ENCODE peak calls at places on chromosomes 7 and 10, in eight cellular contexts. V, C, A, K, O, W, Z and D are unnamed samples.

GRCh38 chr10:43217563-43218205 is 49.2 kb downstream of the RASGEF1A start:
- DNase-seq in V (peak; percentile 11), C (no peak), A (no peak), K (no peak), O (no peak), W (no peak), Z (no peak), D (peak; percentile 27)

GRCh38 chr10:67837519-67838314 is at the start of gene DNAJC12:
- DNase-seq in V (no peak), C (no peak), A (peak; percentile 30), K (no peak), O (peak; percentile 65), W (no peak), Z (no peak), D (no peak)

GRCh38 chr7:100132697-100133137 is 6.0 kb downstream of the MBLAC1 start:
- DNase-seq in V (peak; percentile 66), C (peak; percentile 57), A (no peak), K (no peak), O (peak; percentile 89), W (peak; percentile 48), Z (no peak), D (peak; percentile 77)

GRCh38 chr10:130048081-130048480 is 62.5 kb downstream of the C10orf143 start:
- DNase-seq in V (no peak), C (no peak), A (no peak), K (no peak), O (no peak), W (no peak), Z (no peak), D (no peak)

GRCh38 chr7:1344421-1344820 is 111.7 kb downstream of the UNCX start:
- DNase-seq in V (peak; percentile 32), C (no peak), A (no peak), K (no peak), O (no peak), W (no peak), Z (no peak), D (no peak)

GRCh38 chr7:120180221-120180620 is 92.8 kb upstream of the KCND2 start:
- DNase-seq in V (no peak), C (no peak), A (no peak), K (no peak), O (no peak), W (no peak), Z (no peak), D (no peak)

GRCh38 chr10:77763453-77764430 is 126.1 kb upstream of the KCNMA1 start:
- DNase-seq in V (no peak), C (no peak), A (no peak), K (no peak), O (peak; percentile 16), W (no peak), Z (no peak), D (no peak)

GRCh38 chr10:50991496-50992355 is 82.6 kb upstream of the PRKG1 start:
- DNase-seq in V (peak; percentile 73), C (no peak), A (no peak), K (no peak), O (peak; percentile 55), W (no peak), Z (no peak), D (peak; percentile 34)

GRCh38 chr7:113831509-113831908 is 87.3 kb downstream of the PPP1R3A start:
- DNase-seq in V (no peak), C (no peak), A (no peak), K (no peak), O (peak; percentile 29), W (peak; percentile 46), Z (no peak), D (no peak)

GRCh38 chr10:38047666-38048065 is 37.2 kb downstream of the ZNF33A start:
- DNase-seq in V (no peak), C (no peak), A (no peak), K (no peak), O (no peak), W (no peak), Z (no peak), D (no peak)

GRCh38 chr7:37832194-37832593 is 16.2 kb upstream of the NME8 start:
- DNase-seq in V (peak; percentile 73), C (no peak), A (no peak), K (no peak), O (no peak), W (peak; percentile 46), Z (no peak), D (no peak)

GRCh38 chr10:98411768-98412167 is 3.2 kb downstream of the PYROXD2 start:
- DNase-seq in V (no peak), C (no peak), A (peak; percentile 39), K (no peak), O (no peak), W (no peak), Z (no peak), D (no peak)

GRCh38 chr7:29764227-29764626 is 42.1 kb upstream of the WIPF3 start:
- DNase-seq in V (no peak), C (no peak), A (no peak), K (no peak), O (peak; percentile 70), W (no peak), Z (no peak), D (no peak)

GRCh38 chr10:11178606-11179221 is 161.0 kb downstream of the CELF2 start:
- DNase-seq in V (peak; percentile 77), C (peak; percentile 76), A (no peak), K (peak; percentile 72), O (no peak), W (no peak), Z (peak; percentile 50), D (peak; percentile 28)

GRCh38 chr10:11179231-11180105 is 161.8 kb downstream of the CELF2 start:
- DNase-seq in V (no peak), C (no peak), A (no peak), K (no peak), O (no peak), W (no peak), Z (no peak), D (no peak)

GRCh38 chr10:11181996-11182395 is 164.3 kb downstream of the CELF2 start:
- DNase-seq in V (no peak), C (no peak), A (no peak), K (no peak), O (no peak), W (no peak), Z (no peak), D (no peak)

GRCh38 chr10:11177926-11178453 is 160.3 kb downstream of the CELF2 start:
- DNase-seq in V (peak; percentile 64), C (no peak), A (no peak), K (no peak), O (no peak), W (no peak), Z (no peak), D (peak; percentile 31)

DNA sequence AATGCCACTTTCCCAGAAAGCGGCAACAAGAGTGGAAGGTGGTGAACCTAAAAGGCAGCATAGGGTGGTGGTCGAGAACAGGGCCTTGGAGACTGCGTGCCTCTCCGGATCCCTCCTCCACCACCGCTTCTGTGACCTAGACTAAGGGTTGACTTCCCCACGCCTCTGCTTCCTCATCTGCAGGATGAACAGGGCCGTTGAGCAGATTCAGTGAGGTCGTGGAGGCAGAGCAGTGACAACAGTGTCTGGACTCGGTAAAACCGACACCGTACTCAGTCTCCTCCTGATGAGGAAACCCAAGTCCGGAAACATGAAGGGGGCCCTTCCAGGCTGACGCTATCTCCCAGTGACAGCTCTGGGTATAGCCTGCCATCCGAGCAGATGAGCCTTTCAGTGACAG is 162.6 kb downstream of the CELF2 start:
- DNase-seq in V (peak; percentile 52), C (no peak), A (no peak), K (no peak), O (no peak), W (no peak), Z (no peak), D (no peak)
- TF ChIP-seq CTCF in V (no peak), C (no peak), A (no peak), K (no peak), O (no peak), W (no peak), Z (no peak), D (no peak)

DNA sequence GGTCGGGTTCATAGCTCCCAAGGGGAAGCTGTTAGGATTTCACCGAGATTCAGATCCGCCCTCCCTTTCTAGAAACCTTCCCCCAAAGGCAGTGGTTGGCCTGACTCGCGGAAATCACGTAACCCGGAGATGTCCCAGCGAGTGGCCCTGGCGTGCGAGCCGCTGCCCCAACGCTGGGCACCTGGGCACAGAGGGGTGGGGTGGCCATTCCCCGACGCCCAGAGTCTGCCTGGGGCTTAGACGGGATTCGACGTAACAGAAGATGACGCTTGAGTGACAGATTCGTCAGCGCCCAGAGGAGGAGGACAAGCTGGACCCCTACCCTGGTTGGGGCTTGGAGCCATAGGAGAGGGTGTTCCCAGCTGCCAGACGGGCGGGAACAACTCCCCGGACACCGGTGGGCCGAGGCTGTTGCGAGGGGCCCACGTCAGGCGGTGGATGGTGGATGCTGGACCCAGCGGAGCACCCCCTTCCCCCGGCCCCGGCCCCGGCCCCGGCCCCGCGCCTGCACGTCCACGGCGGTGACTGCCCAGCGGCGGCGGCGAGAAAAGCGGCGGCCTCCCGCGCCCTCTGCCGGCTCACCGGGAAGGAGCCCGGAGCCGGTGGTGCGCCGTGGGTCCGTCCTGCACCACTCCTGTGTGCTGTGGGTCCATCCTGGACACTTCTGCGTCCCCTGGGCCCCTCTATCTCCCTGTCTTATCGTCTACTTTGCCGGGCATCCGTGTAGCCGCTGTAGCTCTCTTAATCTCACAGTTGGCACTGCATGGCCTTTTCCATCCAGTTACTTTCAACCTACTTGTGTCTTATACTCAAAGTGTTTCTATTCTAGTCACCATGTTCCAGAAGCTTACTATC is 35.4 kb upstream of the KNDC1 start:
- DNase-seq in V (peak; percentile 43), C (no peak), A (no peak), K (no peak), O (peak; percentile 65), W (no peak), Z (no peak), D (peak; percentile 64)
- TF ChIP-seq CTCF in V (no peak), C (no peak), A (peak; percentile 40), K (peak; percentile 48), O (peak; percentile 70), W (peak; percentile 12), Z (peak; percentile 58), D (no peak)

GRCh38 chr7:44368455-44368854 is 43.1 kb upstream of the CAMK2B start:
- DNase-seq in V (no peak), C (no peak), A (no peak), K (no peak), O (no peak), W (no peak), Z (no peak), D (no peak)
- TF ChIP-seq CTCF in V (no peak), C (no peak), A (no peak), K (no peak), O (no peak), W (no peak), Z (no peak), D (no peak)

GRCh38 chr10:1187151-1187854 is 131.1 kb downstream of the WDR37 start:
- DNase-seq in V (peak; percentile 32), C (no peak), A (no peak), K (no peak), O (no peak), W (no peak), Z (no peak), D (peak; percentile 9)

GRCh38 chr10:1187855-1188555 is 131.8 kb downstream of the WDR37 start:
- DNase-seq in V (no peak), C (no peak), A (no peak), K (no peak), O (no peak), W (no peak), Z (no peak), D (peak; percentile 11)

GRCh38 chr10:1185911-1186692 is 129.9 kb downstream of the WDR37 start:
- DNase-seq in V (peak; percentile 45), C (no peak), A (no peak), K (no peak), O (no peak), W (no peak), Z (no peak), D (peak; percentile 6)

GRCh38 chr10:1184541-1185415 is 128.6 kb downstream of the WDR37 start:
- DNase-seq in V (no peak), C (no peak), A (no peak), K (no peak), O (peak; percentile 48), W (no peak), Z (no peak), D (peak; percentile 14)

GRCh38 chr10:1186693-1186990 is 130.5 kb downstream of the WDR37 start:
- DNase-seq in V (no peak), C (no peak), A (no peak), K (no peak), O (no peak), W (no peak), Z (no peak), D (no peak)
- TF ChIP-seq CTCF in V (no peak), C (no peak), A (no peak), K (no peak), O (no peak), W (no peak), Z (no peak), D (no peak)